ENCODE peak calls at places on chromosomes 4 and X, in five cellular contexts. T, S, G, J and Y are unnamed samples.

GRCh38 chr4:137794779-137795178 is 262.5 kb upstream of the PCDH18 start:
- DNase-seq in G (peak; percentile 3), J (no peak), S (no peak), T (no peak), Y (peak; percentile 48)

GRCh38 chr4:112982677-112983076 is 66.8 kb upstream of the ANK2 start:
- DNase-seq in S (no peak), G (no peak), T (no peak), J (no peak), Y (no peak)

GRCh38 chr4:133152330-133152791 is 3.3 kb downstream of the PCDH10 start:
- DNase-seq in J (no peak), S (peak; percentile 74), T (no peak), G (no peak), Y (no peak)

GRCh38 chr4:185799442-185799841 is 12.6 kb downstream of the SORBS2 start:
- DNase-seq in T (no peak), G (no peak), S (no peak), J (no peak), Y (no peak)

GRCh38 chr4:99637174-99637573 is 20.5 kb downstream of the C4orf54 start:
- DNase-seq in S (no peak), G (no peak), J (no peak), T (no peak), Y (no peak)

GRCh38 chr4:165604181-165604580 is 225.4 kb downstream of the CPE start:
- DNase-seq in T (no peak), G (no peak), J (no peak), S (no peak), Y (no peak)

GRCh38 chr4:1559896-1560650 is 124.0 kb downstream of the FAM53A start:
- DNase-seq in S (no peak), G (no peak), T (no peak), J (no peak), Y (no peak)

GRCh38 chr4:131603705-131604104 is 1545.4 kb upstream of the PCDH10 start:
- DNase-seq in S (no peak), J (no peak), T (no peak), G (no peak), Y (no peak)

GRCh38 chrX:101429934-101430333 is 21.9 kb downstream of the HNRNPH2 start:
- DNase-seq in S (no peak), G (no peak), T (no peak), J (no peak), Y (no peak)

GRCh38 chr4:184255361-184255760 is 37.7 kb upstream of the ENPP6 start:
- DNase-seq in J (no peak), T (peak; percentile 81), G (no peak), S (no peak), Y (no peak)

GRCh38 chrX:67673741-67674274 is 130.0 kb downstream of the AR start:
- DNase-seq in S (no peak), J (no peak), G (no peak), T (no peak), Y (no peak)

GRCh38 chr4:149572711-149573110 is 242.9 kb downstream of the IQCM start:
- DNase-seq in S (no peak), G (no peak), T (no peak), J (no peak), Y (no peak)

GRCh38 chr4:74874785-74875367 is 58.0 kb upstream of the PARM1 start:
- DNase-seq in J (no peak), G (peak; percentile 77), S (peak; percentile 51), T (peak; percentile 83), Y (peak; percentile 70)

GRCh38 chr4:114077610-114078009 is 98.2 kb upstream of the ARSJ start:
- DNase-seq in S (no peak), T (no peak), G (no peak), J (no peak), Y (no peak)

GRCh38 chr4:18533262-18533775 is 511.8 kb upstream of the LCORL start:
- DNase-seq in J (no peak), G (no peak), S (no peak), T (no peak), Y (no peak)

GRCh38 chr4:161148051-161148450 is 1015.7 kb downstream of the FSTL5 start:
- DNase-seq in G (no peak), S (no peak), T (no peak), J (no peak), Y (no peak)

GRCh38 chr4:7007944-7008343 is 35.2 kb upstream of the TADA2B start:
- DNase-seq in T (no peak), S (peak; percentile 67), G (no peak), J (no peak), Y (no peak)

GRCh38 chr4:75494563-75494962 is 19.6 kb downstream of the RCHY1 start:
- DNase-seq in S (no peak), T (peak; percentile 41), J (no peak), G (no peak), Y (no peak)

GRCh38 chrX:54452920-54453319 is 12.7 kb downstream of the TSR2 start:
- DNase-seq in S (peak; percentile 81), T (no peak), J (no peak), G (no peak), Y (no peak)

GRCh38 chr4:108793413-108793812 is 30.6 kb upstream of the ETNPPL start:
- DNase-seq in S (no peak), T (no peak), J (no peak), G (no peak), Y (no peak)